ENCODE peak calls at places on chromosomes 2 and 18, in seven cellular contexts. One of them, this sample, is unnamed. For H3K9me3, the result is how much of the 10 kb centered on the place peaks cover.

GRCh38 chr2:60745761-60746160 is 10.3 kb upstream of the PAPOLG start:
- DNase-seq in GM23248: no peak
- DNase-seq in body of pancreas: no peak
- DNase-seq in HCT116: no peak
- DNase-seq in endothelial cell of umbilical vein: no peak
- DNase-seq in vagina: no peak
- DNase-seq in ascending aorta: no peak
- DNase-seq in this sample: no peak

GRCh38 chr2:169897834-169898233 is 70.6 kb downstream of the UBR3 start:
- DNase-seq in body of pancreas: no peak
- DNase-seq in ascending aorta: no peak
- DNase-seq in endothelial cell of umbilical vein: no peak
- DNase-seq in vagina: no peak
- DNase-seq in HCT116: no peak
- DNase-seq in GM23248: no peak
- DNase-seq in this sample: no peak

GRCh38 chr2:111071480-111072143 is 49.1 kb upstream of the BCL2L11 start:
- DNase-seq in endothelial cell of umbilical vein: peak
- DNase-seq in ascending aorta: no peak
- DNase-seq in vagina: no peak
- DNase-seq in HCT116: no peak
- DNase-seq in GM23248: peak
- DNase-seq in body of pancreas: no peak
- DNase-seq in this sample: no peak

GRCh38 chr2:241508240-241508509 is 209 bp downstream of the STK25 start:
- DNase-seq in body of pancreas: no peak
- DNase-seq in vagina: no peak
- DNase-seq in ascending aorta: no peak
- DNase-seq in GM23248: no peak
- DNase-seq in HCT116: no peak
- DNase-seq in endothelial cell of umbilical vein: no peak
- DNase-seq in this sample: no peak

GRCh38 chr18:11658019-11658418 is 31.0 kb upstream of the GNAL start:
- DNase-seq in HCT116: no peak
- DNase-seq in vagina: peak
- DNase-seq in GM23248: no peak
- DNase-seq in ascending aorta: no peak
- DNase-seq in endothelial cell of umbilical vein: no peak
- DNase-seq in body of pancreas: no peak
- DNase-seq in this sample: no peak

GRCh38 chr2:44942304-44943030 is 965 bp downstream of the SIX3 start:
- DNase-seq in vagina: no peak
- DNase-seq in HCT116: no peak
- DNase-seq in body of pancreas: no peak
- DNase-seq in endothelial cell of umbilical vein: peak
- DNase-seq in ascending aorta: no peak
- DNase-seq in GM23248: peak
- DNase-seq in this sample: no peak

GRCh38 chr18:28961669-28962228 is 784.8 kb upstream of the CDH2 start:
- DNase-seq in GM23248: peak
- DNase-seq in body of pancreas: no peak
- DNase-seq in vagina: no peak
- DNase-seq in HCT116: peak
- DNase-seq in ascending aorta: no peak
- DNase-seq in endothelial cell of umbilical vein: peak
- DNase-seq in this sample: no peak

GRCh38 chr2:16693854-16694253 is 28.2 kb upstream of the CYRIA start:
- DNase-seq in ascending aorta: no peak
- DNase-seq in body of pancreas: no peak
- DNase-seq in vagina: no peak
- DNase-seq in GM23248: no peak
- DNase-seq in endothelial cell of umbilical vein: no peak
- DNase-seq in HCT116: no peak
- DNase-seq in this sample: no peak

GRCh38 chr18:59528866-59529265 is 168.4 kb downstream of the CCBE1 start:
- DNase-seq in GM23248: no peak
- DNase-seq in HCT116: no peak
- DNase-seq in endothelial cell of umbilical vein: no peak
- DNase-seq in vagina: no peak
- DNase-seq in ascending aorta: no peak
- DNase-seq in body of pancreas: no peak
- DNase-seq in this sample: no peak

GRCh38 chr2:235605999-235606715 is 112.3 kb downstream of the AGAP1 start:
- DNase-seq in vagina: no peak
- DNase-seq in HCT116: no peak
- DNase-seq in endothelial cell of umbilical vein: no peak
- DNase-seq in body of pancreas: no peak
- DNase-seq in ascending aorta: no peak
- DNase-seq in GM23248: peak
- DNase-seq in this sample: no peak

GRCh38 chr2:105373895-105374401 is 24.9 kb downstream of the FHL2 start:
- DNase-seq in vagina: no peak
- DNase-seq in endothelial cell of umbilical vein: no peak
- DNase-seq in HCT116: no peak
- DNase-seq in ascending aorta: peak
- DNase-seq in GM23248: no peak
- DNase-seq in body of pancreas: no peak
- DNase-seq in this sample: no peak

GRCh38 chr18:44589709-44590108 is 91.0 kb upstream of the SETBP1 start:
- DNase-seq in GM23248: peak
- DNase-seq in HCT116: no peak
- DNase-seq in vagina: no peak
- DNase-seq in ascending aorta: no peak
- DNase-seq in body of pancreas: no peak
- DNase-seq in endothelial cell of umbilical vein: peak
- DNase-seq in this sample: no peak

GRCh38 chr2:6846967-6847695 is 18.6 kb downstream of the CMPK2 start:
- DNase-seq in HCT116: no peak
- DNase-seq in ascending aorta: no peak
- DNase-seq in body of pancreas: no peak
- DNase-seq in vagina: no peak
- DNase-seq in GM23248: no peak
- DNase-seq in endothelial cell of umbilical vein: no peak
- DNase-seq in this sample: no peak

GRCh38 chr2:11234309-11234708 is 79.0 kb downstream of the SLC66A3 start:
- DNase-seq in ascending aorta: no peak
- DNase-seq in HCT116: no peak
- DNase-seq in endothelial cell of umbilical vein: peak
- DNase-seq in GM23248: peak
- DNase-seq in body of pancreas: no peak
- DNase-seq in vagina: no peak
- DNase-seq in this sample: no peak

GRCh38 chr2:171800639-171801038 is 93.4 kb downstream of the SLC25A12 start:
- DNase-seq in ascending aorta: no peak
- DNase-seq in endothelial cell of umbilical vein: no peak
- DNase-seq in HCT116: no peak
- DNase-seq in GM23248: no peak
- DNase-seq in body of pancreas: no peak
- DNase-seq in vagina: no peak
- DNase-seq in this sample: no peak

GRCh38 chr2:140567734-140568133 is 1563.1 kb downstream of the LRP1B start:
- DNase-seq in endothelial cell of umbilical vein: no peak
- DNase-seq in ascending aorta: no peak
- DNase-seq in body of pancreas: no peak
- DNase-seq in HCT116: no peak
- DNase-seq in GM23248: peak
- DNase-seq in vagina: no peak
- DNase-seq in this sample: no peak

GRCh38 chr2:207873794-207874193 is 104.1 kb upstream of the FZD5 start:
- DNase-seq in GM23248: no peak
- DNase-seq in endothelial cell of umbilical vein: no peak
- DNase-seq in vagina: no peak
- DNase-seq in HCT116: no peak
- DNase-seq in ascending aorta: no peak
- DNase-seq in body of pancreas: no peak
- DNase-seq in this sample: no peak

GRCh38 chr2:11808016-11808400 is 61.6 kb downstream of the LPIN1 start:
- DNase-seq in GM23248: no peak
- DNase-seq in body of pancreas: no peak
- DNase-seq in vagina: peak
- DNase-seq in endothelial cell of umbilical vein: no peak
- DNase-seq in ascending aorta: peak
- DNase-seq in HCT116: no peak
- DNase-seq in this sample: no peak

GRCh38 chr2:50746526-50746925 is 285.4 kb downstream of the NRXN1 start:
- DNase-seq in ascending aorta: no peak
- DNase-seq in GM23248: peak
- DNase-seq in body of pancreas: peak
- DNase-seq in endothelial cell of umbilical vein: peak
- DNase-seq in HCT116: peak
- DNase-seq in vagina: no peak
- DNase-seq in this sample: peak

GRCh38 chr2:8300216-8300615 is 381.6 kb upstream of the ID2 start:
- DNase-seq in endothelial cell of umbilical vein: no peak
- DNase-seq in HCT116: no peak
- DNase-seq in GM23248: no peak
- DNase-seq in ascending aorta: no peak
- DNase-seq in body of pancreas: no peak
- DNase-seq in vagina: peak
- DNase-seq in this sample: no peak

GRCh38 chr2:95009009-95009760 is 16.3 kb upstream of the MAL start:
- DNase-seq in ascending aorta: no peak
- DNase-seq in GM23248: no peak
- DNase-seq in body of pancreas: no peak
- DNase-seq in endothelial cell of umbilical vein: no peak
- DNase-seq in HCT116: no peak
- DNase-seq in vagina: no peak
- DNase-seq in this sample: peak
- H3K9me3 ChIP-seq in ascending aorta: under half
- H3K9me3 ChIP-seq in GM23248: under half
- H3K9me3 ChIP-seq in body of pancreas: under half
- H3K9me3 ChIP-seq in endothelial cell of umbilical vein: under half
- H3K9me3 ChIP-seq in HCT116: under half
- H3K9me3 ChIP-seq in vagina: under half
- H3K9me3 ChIP-seq in this sample: under half

GRCh38 chr18:71105078-71105819 is 816.4 kb downstream of the SOCS6 start:
- DNase-seq in endothelial cell of umbilical vein: no peak
- DNase-seq in vagina: no peak
- DNase-seq in body of pancreas: no peak
- DNase-seq in ascending aorta: peak
- DNase-seq in HCT116: no peak
- DNase-seq in GM23248: peak
- DNase-seq in this sample: no peak

GRCh38 chr18:71107220-71107619 is 818.4 kb downstream of the SOCS6 start:
- DNase-seq in body of pancreas: no peak
- DNase-seq in ascending aorta: no peak
- DNase-seq in endothelial cell of umbilical vein: no peak
- DNase-seq in HCT116: no peak
- DNase-seq in GM23248: no peak
- DNase-seq in vagina: no peak
- DNase-seq in this sample: no peak

DNA sequence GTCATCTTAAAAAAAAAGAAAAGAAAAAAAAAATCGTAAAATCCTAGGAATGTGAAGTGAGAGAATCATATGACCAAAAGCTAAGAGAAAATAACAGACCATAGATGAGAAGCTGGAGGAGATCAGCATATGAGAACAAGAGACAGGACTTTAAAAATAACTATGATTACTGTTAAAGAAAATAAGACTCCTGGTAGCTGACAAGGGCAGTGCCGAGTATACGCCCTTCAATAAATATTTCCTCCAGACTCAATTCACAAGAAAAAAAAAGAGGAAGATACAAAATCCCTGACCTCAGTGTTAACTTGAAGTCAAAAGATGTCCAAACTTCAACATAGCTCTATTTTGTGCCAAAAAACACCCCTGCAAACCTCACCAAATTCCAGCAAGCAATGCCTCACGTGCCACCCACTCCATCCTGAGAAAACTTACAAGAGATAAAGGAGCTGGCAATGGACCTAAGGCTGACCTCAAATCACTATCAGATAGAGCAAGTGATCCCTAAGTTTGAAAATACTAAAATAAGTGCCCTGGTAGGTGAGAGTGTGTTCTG is 817.2 kb downstream of the SOCS6 start:
- DNase-seq in vagina: no peak
- DNase-seq in endothelial cell of umbilical vein: no peak
- DNase-seq in ascending aorta: no peak
- DNase-seq in GM23248: no peak
- DNase-seq in body of pancreas: no peak
- DNase-seq in HCT116: no peak
- DNase-seq in this sample: no peak
- H3K9me3 ChIP-seq in vagina: under half
- H3K9me3 ChIP-seq in endothelial cell of umbilical vein: under half
- H3K9me3 ChIP-seq in ascending aorta: under half
- H3K9me3 ChIP-seq in GM23248: under half
- H3K9me3 ChIP-seq in body of pancreas: under half
- H3K9me3 ChIP-seq in HCT116: under half
- H3K9me3 ChIP-seq in this sample: under half

DNA sequence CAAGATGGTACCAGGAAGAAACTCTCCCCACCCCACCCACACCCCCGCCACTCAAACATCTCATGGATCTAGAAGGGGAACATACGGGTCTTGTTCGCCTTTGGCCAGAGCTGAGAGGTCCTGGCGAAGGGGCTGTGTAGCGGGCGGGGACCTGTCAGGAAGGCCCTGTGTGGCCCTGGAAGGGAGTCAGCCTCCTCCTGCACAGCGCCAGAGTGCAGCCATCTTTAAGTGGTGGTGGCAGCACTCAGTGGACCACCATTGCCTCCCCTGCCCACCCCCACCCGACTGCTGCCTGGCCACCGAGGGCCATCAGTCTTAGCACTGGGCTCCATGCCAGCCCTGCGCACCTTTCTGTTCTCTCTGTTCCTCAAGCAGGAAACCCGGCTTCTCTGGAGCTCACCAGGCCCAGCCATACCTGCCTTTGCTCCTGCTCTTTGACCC is 11.6 kb upstream of the FAHD2A start:
- DNase-seq in endothelial cell of umbilical vein: no peak
- DNase-seq in GM23248: no peak
- DNase-seq in ascending aorta: peak
- DNase-seq in body of pancreas: no peak
- DNase-seq in vagina: no peak
- DNase-seq in HCT116: no peak
- DNase-seq in this sample: no peak
- H3K9me3 ChIP-seq in endothelial cell of umbilical vein: under half
- H3K9me3 ChIP-seq in GM23248: under half
- H3K9me3 ChIP-seq in ascending aorta: under half
- H3K9me3 ChIP-seq in body of pancreas: under half
- H3K9me3 ChIP-seq in vagina: under half
- H3K9me3 ChIP-seq in HCT116: under half
- H3K9me3 ChIP-seq in this sample: under half

GRCh38 chr2:120994301-120994700 is 258.6 kb downstream of the GLI2 start:
- DNase-seq in body of pancreas: no peak
- DNase-seq in endothelial cell of umbilical vein: no peak
- DNase-seq in GM23248: no peak
- DNase-seq in vagina: peak
- DNase-seq in ascending aorta: no peak
- DNase-seq in HCT116: no peak
- DNase-seq in this sample: no peak

GRCh38 chr2:120991401-120991800 is 255.7 kb downstream of the GLI2 start:
- DNase-seq in body of pancreas: no peak
- DNase-seq in ascending aorta: no peak
- DNase-seq in HCT116: no peak
- DNase-seq in endothelial cell of umbilical vein: no peak
- DNase-seq in vagina: peak
- DNase-seq in GM23248: no peak
- DNase-seq in this sample: no peak

GRCh38 chr2:120995656-120996190 is 260.1 kb downstream of the GLI2 start:
- DNase-seq in HCT116: no peak
- DNase-seq in body of pancreas: no peak
- DNase-seq in endothelial cell of umbilical vein: no peak
- DNase-seq in GM23248: no peak
- DNase-seq in ascending aorta: no peak
- DNase-seq in vagina: peak
- DNase-seq in this sample: no peak

GRCh38 chr2:120992791-120993555 is 257.3 kb downstream of the GLI2 start:
- DNase-seq in GM23248: no peak
- DNase-seq in ascending aorta: no peak
- DNase-seq in endothelial cell of umbilical vein: no peak
- DNase-seq in HCT116: no peak
- DNase-seq in body of pancreas: no peak
- DNase-seq in vagina: peak
- DNase-seq in this sample: no peak

GRCh38 chr2:120993661-120994060 is 258.0 kb downstream of the GLI2 start:
- DNase-seq in HCT116: no peak
- DNase-seq in endothelial cell of umbilical vein: no peak
- DNase-seq in vagina: peak
- DNase-seq in GM23248: no peak
- DNase-seq in body of pancreas: no peak
- DNase-seq in ascending aorta: no peak
- DNase-seq in this sample: peak
- H3K9me3 ChIP-seq in HCT116: under half
- H3K9me3 ChIP-seq in endothelial cell of umbilical vein: under half
- H3K9me3 ChIP-seq in vagina: under half
- H3K9me3 ChIP-seq in GM23248: under half
- H3K9me3 ChIP-seq in body of pancreas: under half
- H3K9me3 ChIP-seq in ascending aorta: under half
- H3K9me3 ChIP-seq in this sample: under half

This sample was measured in right lobe of liver.